ENCODE peak calls at places on chromosomes 4 and X, in four cellular contexts. X is GM12878, W is H1, A is HepG2. F is an unnamed sample.

GRCh38 chr4:96295143-96295763 is 455.4 kb downstream of the PDHA2 start:
- DNase-seq in X (no peak), W (no peak), A (no peak), F (peak)

GRCh38 chrX:111470681-111471403 is 40.6 kb upstream of the SERTM2 start:
- DNase-seq in X (no peak), W (no peak), A (no peak), F (no peak)

GRCh38 chr4:142264961-142265360 is 581.1 kb downstream of the INPP4B start:
- DNase-seq in X (no peak), W (no peak), A (no peak), F (no peak)

GRCh38 chr4:82421796-82422560 is 8.3 kb downstream of the HNRNPDL start:
- DNase-seq in X (no peak), W (peak), A (no peak), F (no peak)

GRCh38 chrX:132651411-132652086 is 162.7 kb upstream of the MBNL3 start:
- DNase-seq in X (no peak), W (no peak), A (no peak), F (no peak)

GRCh38 chr4:153257151-153257620 is 52.9 kb downstream of the TRIM2 start:
- DNase-seq in X (no peak), W (peak), A (no peak), F (peak)

GRCh38 chr4:146329042-146329716 is 114.8 kb downstream of the REELD1 start:
- DNase-seq in X (no peak), W (no peak), A (no peak), F (no peak)

GRCh38 chr4:76990288-76991080 is 40.9 kb downstream of the SEPTIN11 start:
- DNase-seq in X (no peak), W (no peak), A (no peak), F (no peak)

GRCh38 chr4:110411599-110412011 is 64.3 kb upstream of the ENPEP start:
- DNase-seq in X (no peak), W (peak), A (no peak), F (peak)

GRCh38 chrX:10040961-10041360 is 73.8 kb downstream of the CLDN34 start:
- DNase-seq in X (no peak), W (no peak), A (no peak), F (no peak)

GRCh38 chr4:55363618-55364420 is 17.8 kb downstream of the SRD5A3 start:
- DNase-seq in X (no peak), W (no peak), A (no peak), F (no peak)

GRCh38 chr4:86549163-86549788 is 44.8 kb upstream of the PTPN13 start:
- DNase-seq in X (no peak), W (no peak), A (no peak), F (no peak)

GRCh38 chrX:39771089-39771488 is 326.7 kb downstream of the BCOR start:
- DNase-seq in X (no peak), W (no peak), A (no peak), F (no peak)

GRCh38 chr4:147901886-147902285 is 170.0 kb downstream of the ARHGAP10 start:
- DNase-seq in X (no peak), W (no peak), A (no peak), F (no peak)

GRCh38 chr4:18440527-18441215 is 419.1 kb upstream of the LCORL start:
- DNase-seq in X (no peak), W (no peak), A (no peak), F (no peak)

GRCh38 chr4:54908744-54909143 is 216.7 kb downstream of the KDR start:
- DNase-seq in X (no peak), W (no peak), A (no peak), F (no peak)

GRCh38 chr4:81555489-81555888 is 83.8 kb upstream of the RASGEF1B start:
- DNase-seq in X (no peak), W (no peak), A (no peak), F (no peak)

GRCh38 chr4:174314770-174315169 is 31.1 kb downstream of the CEP44 start:
- DNase-seq in X (no peak), W (no peak), A (no peak), F (no peak)

GRCh38 chr4:54661156-54661555 is 3.4 kb downstream of the KIT start:
- DNase-seq in X (no peak), W (no peak), A (no peak), F (no peak)

GRCh38 chr4:137309424-137309823 is 222.9 kb downstream of the PCDH18 start:
- DNase-seq in X (no peak), W (no peak), A (no peak), F (no peak)

GRCh38 chr4:137312257-137312656 is 220.0 kb downstream of the PCDH18 start:
- DNase-seq in X (no peak), W (no peak), A (no peak), F (no peak)

GRCh38 chr4:137310156-137310555 is 222.1 kb downstream of the PCDH18 start:
- DNase-seq in X (no peak), W (no peak), A (no peak), F (no peak)

GRCh38 chr4:137310593-137311490 is 221.5 kb downstream of the PCDH18 start:
- DNase-seq in X (no peak), W (no peak), A (no peak), F (peak)

GRCh38 chr4:137307806-137308205 is 224.5 kb downstream of the PCDH18 start:
- DNase-seq in X (no peak), W (no peak), A (no peak), F (no peak)
- TF ChIP-seq TCF12 in X (no peak), W (no peak), A (no peak), F (peak)

GRCh38 chr4:5988086-5988845 is 30.0 kb downstream of the C4orf50 start:
- DNase-seq in X (no peak), W (no peak), A (no peak), F (no peak)
- TF ChIP-seq TCF12 in X (no peak), W (no peak), A (no peak), F (no peak)

DNA sequence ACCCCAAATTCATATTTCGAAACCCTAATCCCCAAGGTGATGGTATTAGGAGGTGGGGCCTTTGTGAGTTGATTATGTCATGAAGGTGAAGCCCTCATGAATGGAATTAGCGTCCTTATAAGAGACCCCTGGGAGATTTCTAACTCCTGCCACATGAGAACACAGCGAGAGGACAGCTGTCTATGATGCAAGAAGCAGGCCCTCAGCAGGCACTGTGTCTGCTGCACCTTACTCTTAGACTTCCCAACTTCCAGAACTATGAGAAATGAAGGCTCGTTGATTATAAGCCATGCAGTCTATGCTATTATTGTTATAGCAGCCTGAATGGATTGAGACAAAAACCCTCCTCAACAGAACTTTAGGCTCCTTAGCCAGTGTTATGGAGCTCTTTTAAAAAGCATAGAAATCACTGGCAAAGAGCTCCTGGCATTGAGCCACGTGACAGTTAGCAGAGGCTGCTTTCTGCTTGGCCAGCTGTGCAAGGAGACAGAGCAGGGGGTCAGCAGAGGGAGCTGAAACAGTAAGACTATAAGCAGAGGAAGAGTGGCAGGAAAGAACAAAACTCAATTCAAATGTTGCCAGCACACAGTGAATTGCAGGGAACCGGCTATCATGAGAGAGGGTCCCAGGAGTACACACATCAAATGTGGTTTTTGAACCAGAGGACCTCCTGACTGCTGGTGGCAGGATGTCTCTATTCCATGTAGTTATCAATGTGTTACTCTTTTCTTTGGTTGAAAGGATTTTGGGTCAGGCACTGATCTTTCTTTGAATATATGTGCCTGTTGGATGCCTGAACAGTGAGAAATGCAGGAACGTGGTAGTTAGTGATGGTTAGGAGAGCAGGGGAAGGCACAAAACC is 219.3 kb upstream of the FAT1 start:
- DNase-seq in X (no peak), W (no peak), A (no peak), F (peak)
- TF ChIP-seq TCF12 in X (no peak), W (no peak), A (no peak), F (no peak)

GRCh38 chr4:2935762-2936743 is 27.2 kb downstream of the NOP14 start:
- DNase-seq in X (peak), W (no peak), A (no peak), F (no peak)
- TF ChIP-seq TCF12 in X (peak), W (no peak), A (no peak), F (no peak)

DNA sequence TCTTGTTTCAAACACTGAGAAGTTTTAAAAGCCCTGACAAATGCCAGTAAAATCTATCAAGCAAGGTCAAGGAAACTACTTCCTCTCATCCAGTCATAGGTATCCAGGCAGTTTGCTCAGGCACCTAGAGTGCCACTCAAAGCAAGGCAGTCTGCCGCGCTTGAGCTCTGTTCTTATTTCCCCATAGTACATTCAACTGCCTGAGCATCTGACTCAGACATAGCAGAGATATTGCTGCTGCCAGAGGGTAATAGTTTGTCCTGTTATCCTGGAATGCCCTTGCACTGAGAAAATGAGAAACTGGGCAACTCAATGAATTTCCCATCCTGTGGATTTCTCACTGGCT is 16.2 kb upstream of the ATP8A1 start:
- DNase-seq in X (no peak), W (no peak), A (no peak), F (no peak)
- TF ChIP-seq TCF12 in X (no peak), W (no peak), A (no peak), F (no peak)

GRCh38 chr4:116480486-116480990 is 604.8 kb downstream of the TRAM1L1 start:
- DNase-seq in X (no peak), W (no peak), A (no peak), F (no peak)
- TF ChIP-seq TCF12 in X (no peak), W (no peak), A (no peak), F (no peak)

GRCh38 chrX:104567506-104567905 is 1.5 kb downstream of the IL1RAPL2 start:
- DNase-seq in X (no peak), W (no peak), A (no peak), F (peak)

GRCh38 chrX:104564921-104565703 is 887 bp upstream of the IL1RAPL2 start:
- DNase-seq in X (no peak), W (no peak), A (no peak), F (peak)

GRCh38 chrX:104564335-104564734 is 1.7 kb upstream of the IL1RAPL2 start:
- DNase-seq in X (no peak), W (no peak), A (no peak), F (no peak)

GRCh38 chrX:104566921-104567501 is 1.0 kb downstream of the IL1RAPL2 start:
- DNase-seq in X (no peak), W (peak), A (no peak), F (peak)

GRCh38 chrX:104565791-104566687 is at the start of gene IL1RAPL2:
- DNase-seq in X (no peak), W (peak), A (peak), F (peak)
- TF ChIP-seq TCF12 in X (no peak), W (no peak), A (no peak), F (no peak)

F was measured in SK-N-SH.